ENCODE peak calls at places on chromosomes 16 and 17, in eight cellular contexts. X, U, N, P, K, H, I and F are unnamed samples.

GRCh38 chr17:41510251-41511065 is 5.0 kb upstream of the KRT13 start:
- DNase-seq in N (no peak), H (no peak), U (no peak), X (no peak), K (no peak), I (no peak), P (no peak), F (no peak)

GRCh38 chr16:57590654-57591085 is 37.8 kb upstream of the ADGRG1 start:
- DNase-seq in P (no peak), U (peak), H (peak), X (no peak), K (peak), I (peak), N (no peak), F (peak)

GRCh38 chr16:80994451-80994850 is 12.2 kb downstream of the CMC2 start:
- DNase-seq in N (no peak), K (no peak), H (peak), X (no peak), I (no peak), P (no peak), U (peak), F (no peak)

GRCh38 chr17:72150632-72151460 is 30.0 kb downstream of the SOX9 start:
- DNase-seq in I (no peak), N (no peak), K (no peak), H (no peak), X (no peak), P (no peak), U (peak), F (no peak)

GRCh38 chr16:31273676-31274075 is 13.9 kb downstream of the ITGAM start:
- DNase-seq in X (no peak), U (no peak), K (no peak), P (no peak), H (no peak), I (no peak), N (no peak), F (no peak)

GRCh38 chr16:78538919-78539318 is 439.5 kb downstream of the WWOX start:
- DNase-seq in U (no peak), N (no peak), I (no peak), P (no peak), H (no peak), X (no peak), K (no peak), F (no peak)

GRCh38 chr17:57597531-57598453 is 147.3 kb downstream of the CCDC182 start:
- DNase-seq in H (peak), U (peak), X (no peak), P (peak), K (no peak), I (peak), N (peak), F (peak)

GRCh38 chr16:228151-228855 is 946 bp downstream of the LUC7L start:
- DNase-seq in I (peak), H (peak), K (no peak), U (peak), P (no peak), X (no peak), N (no peak), F (no peak)

GRCh38 chr17:37373530-37374159 is 2.1 kb upstream of the C17orf78 start:
- DNase-seq in N (no peak), H (peak), X (peak), U (peak), I (peak), K (peak), P (peak), F (no peak)

GRCh38 chr16:68756250-68757051 is 19.4 kb downstream of the CDH1 start:
- DNase-seq in I (no peak), U (peak), K (no peak), H (no peak), X (peak), P (no peak), N (peak), F (no peak)

GRCh38 chr16:71408536-71408935 is 33.3 kb downstream of the TLE7 start:
- DNase-seq in I (no peak), X (no peak), N (no peak), H (no peak), U (no peak), P (no peak), K (no peak), F (no peak)

GRCh38 chr17:44637066-44637465 is 19.2 kb upstream of the MEIOC start:
- DNase-seq in N (no peak), H (no peak), K (no peak), U (no peak), I (no peak), X (no peak), P (no peak), F (no peak)

GRCh38 chr17:60155815-60156214 is 6.0 kb downstream of the CA4 start:
- DNase-seq in H (no peak), K (no peak), P (no peak), X (no peak), I (no peak), N (peak), U (no peak), F (no peak)

GRCh38 chr17:45403906-45404490 is 28.7 kb downstream of the ARHGAP27 start:
- DNase-seq in N (peak), P (no peak), K (no peak), H (no peak), U (no peak), X (no peak), I (no peak), F (no peak)

GRCh38 chr17:74274060-74274702 is at the start of gene DNAI2:
- DNase-seq in N (peak), U (no peak), K (no peak), H (no peak), P (peak), I (no peak), X (peak), F (no peak)
- H3K4me3 ChIP-seq in N (peak), U (no peak), K (no peak), H (no peak), P (no peak), I (no peak), X (peak), F (no peak)

GRCh38 chr16:3065742-3066439 is 451 bp downstream of the IL32 start:
- DNase-seq in H (no peak), N (no peak), K (no peak), U (no peak), P (no peak), I (no peak), X (peak), F (no peak)
- H3K4me3 ChIP-seq in H (peak), N (peak), K (peak), U (peak), P (peak), I (no peak), X (peak), F (no peak)

GRCh38 chr16:16021988-16022682 is 72.7 kb downstream of the ABCC1 start:
- DNase-seq in K (peak), X (no peak), N (peak), P (peak), H (peak), I (peak), U (peak), F (peak)
- H3K4me3 ChIP-seq in K (no peak), X (no peak), N (no peak), P (no peak), H (no peak), I (no peak), U (peak), F (no peak)

GRCh38 chr17:2980904-2981246 is 82.5 kb downstream of the OR1D5 start:
- DNase-seq in K (no peak), U (no peak), N (no peak), P (peak), X (no peak), H (no peak), I (no peak), F (no peak)

GRCh38 chr17:2986925-2987324 is 76.5 kb downstream of the OR1D5 start:
- DNase-seq in H (no peak), U (no peak), N (no peak), K (no peak), I (no peak), X (no peak), P (no peak), F (no peak)

GRCh38 chr17:2981325-2981724 is 82.1 kb downstream of the OR1D5 start:
- DNase-seq in P (peak), K (no peak), I (no peak), H (no peak), U (no peak), X (no peak), N (no peak), F (no peak)

GRCh38 chr17:2980211-2980903 is 83.0 kb downstream of the OR1D5 start:
- DNase-seq in H (no peak), I (no peak), K (no peak), U (no peak), P (peak), X (no peak), N (no peak), F (no peak)

GRCh38 chr17:2982854-2983636 is 80.4 kb downstream of the OR1D5 start:
- DNase-seq in I (no peak), U (peak), N (peak), X (no peak), P (peak), H (peak), K (peak), F (peak)
- H3K4me3 ChIP-seq in I (no peak), U (no peak), N (no peak), X (no peak), P (no peak), H (no peak), K (no peak), F (no peak)

GRCh38 chr16:84820771-84821170 is 986 bp downstream of the CRISPLD2 start:
- DNase-seq in X (no peak), P (no peak), U (no peak), I (no peak), K (no peak), H (no peak), N (no peak), F (no peak)
- H3K4me3 ChIP-seq in X (no peak), P (peak), U (no peak), I (peak), K (peak), H (peak), N (peak), F (peak)

GRCh38 chr17:81009124-81009523 is 17.5 kb downstream of the CHMP6 start:
- DNase-seq in X (no peak), I (no peak), K (no peak), P (no peak), H (no peak), N (no peak), U (no peak), F (no peak)
- H3K4me3 ChIP-seq in X (no peak), I (no peak), K (no peak), P (no peak), H (no peak), N (no peak), U (no peak), F (no peak)

DNA sequence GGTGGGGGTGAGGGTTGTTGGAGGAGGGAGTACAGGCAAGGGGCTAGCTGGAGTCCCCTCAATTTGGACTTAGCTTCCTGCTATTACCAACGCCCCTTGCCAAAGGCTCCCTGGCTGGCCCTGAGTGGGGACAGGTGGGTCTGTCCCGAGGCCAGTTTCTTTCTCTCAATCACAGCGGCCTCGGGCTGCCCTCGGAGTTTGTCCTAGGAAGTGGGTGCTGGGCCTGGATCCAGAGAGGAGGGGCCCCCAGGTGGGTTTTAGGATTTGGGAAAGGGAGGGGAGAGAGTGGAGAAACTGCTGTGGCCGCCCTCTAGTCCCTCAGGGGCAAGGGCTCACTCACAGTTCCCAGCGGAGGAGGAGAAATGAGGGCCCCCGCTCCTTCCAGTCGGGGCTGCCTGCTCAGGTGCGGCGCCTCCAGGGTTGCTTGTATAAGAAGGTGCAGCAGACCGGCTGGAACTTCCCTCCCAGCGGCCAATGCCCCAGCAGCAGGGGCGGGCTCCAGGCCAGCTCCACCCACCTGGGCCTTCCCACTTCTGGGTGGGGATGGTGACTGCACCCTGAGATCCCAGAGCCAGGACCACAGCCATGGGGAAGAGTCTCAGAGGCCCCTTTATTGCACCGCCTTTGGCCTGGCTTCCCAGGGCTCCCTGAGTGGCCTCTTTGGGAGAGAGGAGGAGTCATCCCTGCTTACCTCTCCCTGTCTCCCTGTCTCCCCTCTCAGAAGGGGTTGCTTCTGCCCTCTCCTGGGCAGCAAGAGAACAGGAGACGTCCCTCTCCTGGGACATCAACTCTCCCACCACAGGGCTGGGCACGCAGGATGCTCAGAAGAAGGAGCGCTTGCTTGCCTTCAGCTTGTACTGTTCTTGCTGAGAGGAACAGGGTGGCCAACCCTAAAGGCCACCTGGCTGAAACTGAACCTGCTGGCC is 112.0 kb upstream of the SMURF2 start:
- DNase-seq in U (peak), P (no peak), X (no peak), I (peak), N (peak), K (no peak), H (peak), F (no peak)
- H3K4me3 ChIP-seq in U (peak), P (no peak), X (no peak), I (no peak), N (peak), K (no peak), H (no peak), F (no peak)

DNA sequence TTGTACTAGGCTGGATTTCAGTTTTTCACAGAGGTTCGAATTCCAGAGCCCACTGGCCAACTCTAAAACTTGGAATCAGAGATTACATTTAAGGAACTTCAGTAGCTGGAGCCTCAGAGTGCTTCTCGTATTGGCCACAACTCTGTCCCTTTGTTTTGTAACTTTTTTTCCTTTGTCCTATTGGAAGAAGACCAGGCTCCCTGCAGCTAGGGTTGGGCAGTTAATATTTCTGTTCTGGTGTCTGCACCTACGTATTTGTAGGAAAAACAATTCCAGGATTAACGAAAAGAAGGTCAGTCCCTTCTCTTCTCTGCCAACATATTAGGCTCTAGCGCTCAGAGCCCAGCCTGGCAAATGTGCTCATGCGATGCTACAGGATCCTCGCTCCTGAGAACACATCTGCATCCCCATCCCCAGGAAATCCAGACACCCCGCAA is 1.9 kb downstream of the CDH11 start:
- DNase-seq in K (peak), H (peak), U (no peak), X (no peak), P (peak), I (peak), N (no peak), F (peak)
- H3K4me3 ChIP-seq in K (peak), H (peak), U (no peak), X (no peak), P (peak), I (peak), N (peak), F (peak)

GRCh38 chr17:62931101-62931500 is 34.9 kb upstream of the TANC2 start:
- DNase-seq in N (no peak), P (no peak), H (peak), I (peak), U (no peak), K (no peak), X (no peak), F (no peak)
- H3K4me3 ChIP-seq in N (no peak), P (no peak), H (no peak), I (no peak), U (no peak), K (no peak), X (no peak), F (no peak)